ENCODE peak calls at places on chromosome 9, in ten cellular contexts. One of them, this sample, is unnamed.

GRCh38 chr9:132784286-132784820 is 93.7 kb downstream of the AK8 start:
- DNase-seq in transverse colon: no peak
- DNase-seq in AG04450: no peak
- DNase-seq in Peyer's patch: no peak
- DNase-seq in IMR-90: no peak
- DNase-seq in A549: no peak
- DNase-seq in CD8-positive, alpha-beta memory T cell: no peak
- DNase-seq in brain microvascular endothelial cell: no peak
- DNase-seq in tibial nerve: no peak
- DNase-seq in sigmoid colon: no peak
- DNase-seq in this sample: no peak

GRCh38 chr9:95102001-95102433 is 215.5 kb downstream of the FANCC start:
- DNase-seq in transverse colon: no peak
- DNase-seq in AG04450: no peak
- DNase-seq in Peyer's patch: no peak
- DNase-seq in IMR-90: no peak
- DNase-seq in A549: no peak
- DNase-seq in CD8-positive, alpha-beta memory T cell: no peak
- DNase-seq in brain microvascular endothelial cell: no peak
- DNase-seq in tibial nerve: no peak
- DNase-seq in sigmoid colon: no peak
- DNase-seq in this sample: peak

GRCh38 chr9:122307925-122308324 is 43.2 kb downstream of the MRRF start:
- DNase-seq in transverse colon: no peak
- DNase-seq in AG04450: no peak
- DNase-seq in Peyer's patch: no peak
- DNase-seq in IMR-90: peak
- DNase-seq in A549: no peak
- DNase-seq in CD8-positive, alpha-beta memory T cell: no peak
- DNase-seq in brain microvascular endothelial cell: no peak
- DNase-seq in tibial nerve: no peak
- DNase-seq in sigmoid colon: no peak
- DNase-seq in this sample: no peak

GRCh38 chr9:26310294-26310693 is 582.3 kb downstream of the CAAP1 start:
- DNase-seq in transverse colon: no peak
- DNase-seq in AG04450: peak
- DNase-seq in Peyer's patch: no peak
- DNase-seq in IMR-90: peak
- DNase-seq in A549: no peak
- DNase-seq in CD8-positive, alpha-beta memory T cell: no peak
- DNase-seq in brain microvascular endothelial cell: no peak
- DNase-seq in tibial nerve: no peak
- DNase-seq in sigmoid colon: no peak
- DNase-seq in this sample: no peak

GRCh38 chr9:27154923-27155322 is 45.9 kb downstream of the TEK start:
- DNase-seq in transverse colon: no peak
- DNase-seq in AG04450: peak
- DNase-seq in Peyer's patch: no peak
- DNase-seq in IMR-90: peak
- DNase-seq in A549: no peak
- DNase-seq in CD8-positive, alpha-beta memory T cell: no peak
- DNase-seq in brain microvascular endothelial cell: peak
- DNase-seq in tibial nerve: no peak
- DNase-seq in sigmoid colon: no peak
- DNase-seq in this sample: no peak

GRCh38 chr9:131438190-131438589 is 44.3 kb downstream of the PRRC2B start:
- DNase-seq in transverse colon: no peak
- DNase-seq in AG04450: no peak
- DNase-seq in Peyer's patch: no peak
- DNase-seq in IMR-90: no peak
- DNase-seq in A549: no peak
- DNase-seq in CD8-positive, alpha-beta memory T cell: no peak
- DNase-seq in brain microvascular endothelial cell: no peak
- DNase-seq in tibial nerve: no peak
- DNase-seq in sigmoid colon: peak
- DNase-seq in this sample: no peak

GRCh38 chr9:32251539-32251938 is 132.9 kb upstream of the ACO1 start:
- DNase-seq in transverse colon: peak
- DNase-seq in AG04450: no peak
- DNase-seq in Peyer's patch: no peak
- DNase-seq in IMR-90: peak
- DNase-seq in A549: peak
- DNase-seq in CD8-positive, alpha-beta memory T cell: peak
- DNase-seq in brain microvascular endothelial cell: peak
- DNase-seq in tibial nerve: no peak
- DNase-seq in sigmoid colon: peak
- DNase-seq in this sample: peak

GRCh38 chr9:13330396-13331004 is 51.0 kb upstream of the MPDZ start:
- DNase-seq in transverse colon: no peak
- DNase-seq in AG04450: no peak
- DNase-seq in Peyer's patch: no peak
- DNase-seq in IMR-90: no peak
- DNase-seq in A549: no peak
- DNase-seq in CD8-positive, alpha-beta memory T cell: no peak
- DNase-seq in brain microvascular endothelial cell: no peak
- DNase-seq in tibial nerve: no peak
- DNase-seq in sigmoid colon: no peak
- DNase-seq in this sample: no peak

GRCh38 chr9:123473226-123473625 is 117.2 kb downstream of the CRB2 start:
- DNase-seq in transverse colon: no peak
- DNase-seq in AG04450: no peak
- DNase-seq in Peyer's patch: no peak
- DNase-seq in IMR-90: no peak
- DNase-seq in A549: no peak
- DNase-seq in CD8-positive, alpha-beta memory T cell: no peak
- DNase-seq in brain microvascular endothelial cell: no peak
- DNase-seq in tibial nerve: no peak
- DNase-seq in sigmoid colon: no peak
- DNase-seq in this sample: no peak

GRCh38 chr9:17064558-17064957 is 70.3 kb upstream of the CNTLN start:
- DNase-seq in transverse colon: no peak
- DNase-seq in AG04450: no peak
- DNase-seq in Peyer's patch: no peak
- DNase-seq in IMR-90: no peak
- DNase-seq in A549: no peak
- DNase-seq in CD8-positive, alpha-beta memory T cell: no peak
- DNase-seq in brain microvascular endothelial cell: no peak
- DNase-seq in tibial nerve: no peak
- DNase-seq in sigmoid colon: no peak
- DNase-seq in this sample: no peak

GRCh38 chr9:121698627-121699270 is 47.3 kb downstream of the DAB2IP start:
- DNase-seq in transverse colon: no peak
- DNase-seq in AG04450: no peak
- DNase-seq in Peyer's patch: no peak
- DNase-seq in IMR-90: no peak
- DNase-seq in A549: no peak
- DNase-seq in CD8-positive, alpha-beta memory T cell: peak
- DNase-seq in brain microvascular endothelial cell: no peak
- DNase-seq in tibial nerve: no peak
- DNase-seq in sigmoid colon: no peak
- DNase-seq in this sample: no peak

GRCh38 chr9:111728143-111728542 is 66.6 kb downstream of the SHOC1 start:
- DNase-seq in transverse colon: no peak
- DNase-seq in AG04450: no peak
- DNase-seq in Peyer's patch: no peak
- DNase-seq in IMR-90: peak
- DNase-seq in A549: no peak
- DNase-seq in CD8-positive, alpha-beta memory T cell: no peak
- DNase-seq in brain microvascular endothelial cell: no peak
- DNase-seq in tibial nerve: no peak
- DNase-seq in sigmoid colon: no peak
- DNase-seq in this sample: no peak
- H3K27ac ChIP-seq in transverse colon: no peak
- H3K27ac ChIP-seq in AG04450: no peak
- H3K27ac ChIP-seq in Peyer's patch: no peak
- H3K27ac ChIP-seq in IMR-90: peak
- H3K27ac ChIP-seq in A549: peak
- H3K27ac ChIP-seq in CD8-positive, alpha-beta memory T cell: no peak
- H3K27ac ChIP-seq in brain microvascular endothelial cell: no peak
- H3K27ac ChIP-seq in tibial nerve: no peak
- H3K27ac ChIP-seq in sigmoid colon: no peak
- H3K27ac ChIP-seq in this sample: no peak

DNA sequence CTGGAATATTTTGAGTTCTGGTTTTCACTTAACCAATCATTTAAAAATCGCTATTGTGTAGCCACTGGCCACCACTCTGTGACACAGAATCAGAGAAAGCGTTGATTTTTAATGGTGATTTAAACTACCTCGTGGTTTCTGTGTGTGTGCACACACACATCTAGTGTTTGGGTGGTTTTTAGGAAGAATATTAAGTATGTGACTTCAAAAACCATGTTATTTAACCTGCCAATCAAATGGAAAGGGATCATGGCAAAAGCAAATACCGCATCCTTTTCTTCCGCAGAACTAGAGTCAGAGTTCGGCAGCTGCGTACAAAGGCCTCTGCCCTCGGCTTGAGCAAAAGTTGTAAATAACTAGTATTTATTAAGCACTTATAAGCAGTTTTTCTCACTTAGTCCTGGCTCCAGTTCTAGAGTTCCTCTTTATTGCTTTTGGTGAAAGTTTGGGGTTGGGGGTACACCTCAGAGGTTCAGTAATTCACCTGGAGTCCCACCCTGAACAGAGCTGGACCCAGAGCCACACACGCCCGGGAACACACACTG is 40.6 kb downstream of the HABP4 start:
- DNase-seq in transverse colon: no peak
- DNase-seq in AG04450: no peak
- DNase-seq in Peyer's patch: no peak
- DNase-seq in IMR-90: no peak
- DNase-seq in A549: no peak
- DNase-seq in CD8-positive, alpha-beta memory T cell: no peak
- DNase-seq in brain microvascular endothelial cell: no peak
- DNase-seq in tibial nerve: no peak
- DNase-seq in sigmoid colon: no peak
- DNase-seq in this sample: no peak
- H3K27ac ChIP-seq in transverse colon: no peak
- H3K27ac ChIP-seq in AG04450: peak
- H3K27ac ChIP-seq in Peyer's patch: no peak
- H3K27ac ChIP-seq in IMR-90: no peak
- H3K27ac ChIP-seq in A549: no peak
- H3K27ac ChIP-seq in CD8-positive, alpha-beta memory T cell: no peak
- H3K27ac ChIP-seq in brain microvascular endothelial cell: no peak
- H3K27ac ChIP-seq in tibial nerve: no peak
- H3K27ac ChIP-seq in sigmoid colon: no peak
- H3K27ac ChIP-seq in this sample: peak

GRCh38 chr9:125522328-125522725 is 184.7 kb downstream of the MAPKAP1 start:
- DNase-seq in transverse colon: peak
- DNase-seq in AG04450: no peak
- DNase-seq in Peyer's patch: no peak
- DNase-seq in IMR-90: peak
- DNase-seq in A549: no peak
- DNase-seq in CD8-positive, alpha-beta memory T cell: no peak
- DNase-seq in brain microvascular endothelial cell: peak
- DNase-seq in tibial nerve: no peak
- DNase-seq in sigmoid colon: no peak
- DNase-seq in this sample: no peak
- H3K27ac ChIP-seq in transverse colon: peak
- H3K27ac ChIP-seq in AG04450: peak
- H3K27ac ChIP-seq in Peyer's patch: no peak
- H3K27ac ChIP-seq in IMR-90: peak
- H3K27ac ChIP-seq in A549: peak
- H3K27ac ChIP-seq in CD8-positive, alpha-beta memory T cell: no peak
- H3K27ac ChIP-seq in brain microvascular endothelial cell: peak
- H3K27ac ChIP-seq in tibial nerve: no peak
- H3K27ac ChIP-seq in sigmoid colon: peak
- H3K27ac ChIP-seq in this sample: no peak

GRCh38 chr9:22005700-22006605 is 3.2 kb downstream of the CDKN2B start:
- DNase-seq in transverse colon: no peak
- DNase-seq in AG04450: no peak
- DNase-seq in Peyer's patch: no peak
- DNase-seq in IMR-90: peak
- DNase-seq in A549: no peak
- DNase-seq in CD8-positive, alpha-beta memory T cell: no peak
- DNase-seq in brain microvascular endothelial cell: no peak
- DNase-seq in tibial nerve: no peak
- DNase-seq in sigmoid colon: no peak
- DNase-seq in this sample: no peak

GRCh38 chr9:22005083-22005699 is 3.9 kb downstream of the CDKN2B start:
- DNase-seq in transverse colon: no peak
- DNase-seq in AG04450: no peak
- DNase-seq in Peyer's patch: no peak
- DNase-seq in IMR-90: peak
- DNase-seq in A549: no peak
- DNase-seq in CD8-positive, alpha-beta memory T cell: no peak
- DNase-seq in brain microvascular endothelial cell: peak
- DNase-seq in tibial nerve: no peak
- DNase-seq in sigmoid colon: no peak
- DNase-seq in this sample: no peak

GRCh38 chr9:22010881-22011625 is 1.9 kb upstream of the CDKN2B start:
- DNase-seq in transverse colon: no peak
- DNase-seq in AG04450: no peak
- DNase-seq in Peyer's patch: no peak
- DNase-seq in IMR-90: peak
- DNase-seq in A549: no peak
- DNase-seq in CD8-positive, alpha-beta memory T cell: no peak
- DNase-seq in brain microvascular endothelial cell: no peak
- DNase-seq in tibial nerve: no peak
- DNase-seq in sigmoid colon: no peak
- DNase-seq in this sample: no peak

GRCh38 chr9:22009563-22009867 is 410 bp upstream of the CDKN2B start:
- DNase-seq in transverse colon: no peak
- DNase-seq in AG04450: no peak
- DNase-seq in Peyer's patch: no peak
- DNase-seq in IMR-90: no peak
- DNase-seq in A549: no peak
- DNase-seq in CD8-positive, alpha-beta memory T cell: no peak
- DNase-seq in brain microvascular endothelial cell: no peak
- DNase-seq in tibial nerve: no peak
- DNase-seq in sigmoid colon: no peak
- DNase-seq in this sample: no peak

DNA sequence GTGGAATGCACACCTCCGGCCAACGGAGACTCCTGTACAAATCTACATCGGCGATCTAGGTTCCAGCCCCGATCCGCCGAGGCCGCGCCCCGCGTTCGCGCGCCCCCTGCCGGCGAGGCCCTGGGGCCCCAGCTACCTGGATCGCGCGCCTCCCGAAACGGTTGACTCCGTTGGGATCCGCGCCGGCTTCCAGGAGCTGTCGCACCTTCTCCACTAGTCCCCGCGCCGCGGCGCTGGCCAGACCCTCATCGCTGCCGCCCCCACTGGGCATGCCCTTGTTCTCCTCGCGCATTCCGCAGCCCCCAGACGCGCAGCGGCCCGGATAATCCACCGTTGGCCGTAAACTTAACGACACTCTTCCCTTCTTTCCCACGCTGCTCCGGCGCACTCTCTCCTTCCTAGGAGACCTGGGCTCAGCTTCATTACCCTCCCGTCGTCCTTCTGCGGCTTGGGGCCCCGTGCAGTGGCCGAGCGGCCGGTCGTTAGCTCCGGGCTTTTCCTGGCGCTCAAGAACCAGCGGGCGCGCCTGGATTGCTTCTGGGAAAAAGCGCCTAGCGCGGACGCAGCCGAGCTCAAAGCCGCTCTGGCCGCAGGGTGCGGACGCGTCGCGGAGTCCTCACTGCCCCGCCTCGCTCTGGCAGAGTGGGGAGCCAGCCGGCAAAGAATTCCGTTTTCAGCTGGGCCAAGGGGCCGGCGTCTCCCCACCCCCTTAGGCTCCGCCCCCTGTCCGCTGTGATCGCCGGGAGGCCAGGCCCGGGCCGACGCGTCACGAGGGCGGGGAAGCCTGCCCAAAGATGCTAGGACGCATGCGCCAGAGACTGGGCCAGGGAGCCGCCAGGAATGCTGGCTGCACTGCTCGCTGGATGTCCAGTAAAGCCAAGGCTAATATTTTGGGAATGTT is at the start of gene CDKN2B:
- DNase-seq in transverse colon: peak
- DNase-seq in AG04450: peak
- DNase-seq in Peyer's patch: peak
- DNase-seq in IMR-90: peak
- DNase-seq in A549: no peak
- DNase-seq in CD8-positive, alpha-beta memory T cell: peak
- DNase-seq in brain microvascular endothelial cell: peak
- DNase-seq in tibial nerve: peak
- DNase-seq in sigmoid colon: peak
- DNase-seq in this sample: peak
- H3K27ac ChIP-seq in transverse colon: peak
- H3K27ac ChIP-seq in AG04450: peak
- H3K27ac ChIP-seq in Peyer's patch: peak
- H3K27ac ChIP-seq in IMR-90: peak
- H3K27ac ChIP-seq in A549: no peak
- H3K27ac ChIP-seq in CD8-positive, alpha-beta memory T cell: no peak
- H3K27ac ChIP-seq in brain microvascular endothelial cell: peak
- H3K27ac ChIP-seq in tibial nerve: peak
- H3K27ac ChIP-seq in sigmoid colon: peak
- H3K27ac ChIP-seq in this sample: peak

This sample was measured in caudate nucleus.